ENCODE peak calls at places on chromosomes 1 and 21, in five cellular contexts. A is OCI-LY7, V is tibial nerve, S is psoas muscle, X is fibroblast of mammary gland. U is an unnamed sample.

GRCh38 chr1:84862810-84863251 is 30.2 kb downstream of the LPAR3 start:
- DNase-seq in A (no peak), S (no peak), X (no peak), V (no peak), U (peak)

GRCh38 chr1:13651279-13651678 is 48.7 kb upstream of the PRDM2 start:
- DNase-seq in S (no peak), V (no peak), A (no peak), X (peak), U (no peak)

GRCh38 chr1:175073633-175074032 is 6.0 kb downstream of the TNN start:
- DNase-seq in V (no peak), S (no peak), X (no peak), A (no peak), U (no peak)

GRCh38 chr1:184940226-184940625 is 34.1 kb downstream of the NIBAN1 start:
- DNase-seq in A (no peak), S (no peak), X (no peak), V (no peak), U (no peak)

GRCh38 chr1:52552505-52553371 is at the start of gene TUT4:
- DNase-seq in A (peak), V (peak), X (peak), S (peak), U (peak)

GRCh38 chr1:24389231-24389678 is 24.3 kb downstream of the STPG1 start:
- DNase-seq in S (no peak), X (no peak), A (no peak), V (no peak), U (no peak)

GRCh38 chr21:37658994-37659458 is 257.2 kb downstream of the KCNJ6 start:
- DNase-seq in X (peak), V (peak), S (peak), A (no peak), U (no peak)

GRCh38 chr1:197180252-197180878 is 33.9 kb upstream of the ASPM start:
- DNase-seq in S (no peak), V (no peak), A (peak), X (peak), U (peak)

GRCh38 chr1:67716800-67717199 is 31.8 kb downstream of the GADD45A start:
- DNase-seq in X (peak), V (no peak), S (no peak), A (no peak), U (no peak)

GRCh38 chr1:2372551-2373490 is 18.5 kb downstream of the MORN1 start:
- DNase-seq in A (no peak), V (no peak), X (no peak), S (no peak), U (no peak)

GRCh38 chr1:151611288-151611790 is 511 bp upstream of the SNX27 start:
- DNase-seq in S (no peak), A (no peak), V (no peak), X (peak), U (no peak)

GRCh38 chr1:101235241-101235695 is 1.6 kb upstream of the S1PR1 start:
- DNase-seq in S (no peak), A (no peak), X (no peak), V (no peak), U (no peak)

GRCh38 chr1:202154766-202155477 is 5.5 kb downstream of the PTPN7 start:
- DNase-seq in X (peak), S (no peak), V (no peak), A (peak), U (no peak)

GRCh38 chr1:201593200-201593828 is 54.4 kb downstream of the NAV1 start:
- DNase-seq in X (peak), A (no peak), V (peak), S (peak), U (no peak)

GRCh38 chr1:225539069-225539468 is 111.2 kb upstream of the LBR start:
- DNase-seq in X (peak), V (no peak), S (no peak), A (no peak), U (no peak)

GRCh38 chr21:33551664-33552063 is 8.8 kb downstream of the SON start:
- DNase-seq in V (no peak), S (no peak), X (no peak), A (no peak), U (no peak)

GRCh38 chr1:206725053-206725963 is 40.6 kb downstream of the MAPKAPK2 start:
- DNase-seq in X (peak), A (peak), V (no peak), S (no peak), U (peak)

GRCh38 chr1:71080178-71080781 is 555 bp downstream of the ZRANB2 start:
- DNase-seq in S (no peak), A (peak), X (peak), V (no peak), U (peak)

GRCh38 chr21:46316708-46317324 is 6.9 kb downstream of the C21orf58 start:
- DNase-seq in V (no peak), S (no peak), A (no peak), X (no peak), U (no peak)

GRCh38 chr1:222084996-222085395 is 343.1 kb upstream of the DUSP10 start:
- DNase-seq in A (no peak), S (no peak), V (no peak), X (peak), U (no peak)

GRCh38 chr1:100995196-100995983 is 30.2 kb downstream of the DPH5 start:
- DNase-seq in S (no peak), V (no peak), A (peak), X (no peak), U (no peak)

GRCh38 chr1:16033101-16033632 is 10.4 kb upstream of the CLCNKB start:
- DNase-seq in V (no peak), S (no peak), A (no peak), X (no peak), U (no peak)

GRCh38 chr1:38328278-38329035 is 281.9 kb upstream of the POU3F1 start:
- DNase-seq in S (no peak), X (no peak), V (no peak), A (no peak), U (no peak)

GRCh38 chr1:166258017-166258416 is 91.2 kb upstream of the FAM78B start:
- DNase-seq in A (no peak), X (no peak), S (no peak), V (no peak), U (no peak)

GRCh38 chr1:33397125-33397506 is 33.8 kb downstream of the PHC2 start:
- DNase-seq in S (no peak), A (no peak), X (no peak), V (no peak), U (no peak)

GRCh38 chr1:205976708-205977107 is 26.5 kb downstream of the RAB7B start:
- DNase-seq in S (peak), V (no peak), X (peak), A (no peak), U (no peak)

GRCh38 chr1:14894811-14895524 is 258.6 kb upstream of the TMEM51 start:
- DNase-seq in A (no peak), X (no peak), V (no peak), S (no peak), U (no peak)

GRCh38 chr1:234962340-234962989 is 166.2 kb downstream of the TOMM20 start:
- DNase-seq in X (peak), V (no peak), S (peak), A (peak), U (peak)

GRCh38 chr1:154474802-154475201 is 27.2 kb upstream of the TDRD10 start:
- DNase-seq in X (peak), S (no peak), V (peak), A (no peak), U (no peak)

GRCh38 chr1:221032616-221033342 is 153.5 kb downstream of the HLX start:
- DNase-seq in S (no peak), A (no peak), V (no peak), X (peak), U (no peak)

GRCh38 chr1:177802304-177802703 is 167.6 kb downstream of the SEC16B start:
- DNase-seq in A (no peak), V (no peak), X (no peak), S (no peak), U (no peak)

DNA sequence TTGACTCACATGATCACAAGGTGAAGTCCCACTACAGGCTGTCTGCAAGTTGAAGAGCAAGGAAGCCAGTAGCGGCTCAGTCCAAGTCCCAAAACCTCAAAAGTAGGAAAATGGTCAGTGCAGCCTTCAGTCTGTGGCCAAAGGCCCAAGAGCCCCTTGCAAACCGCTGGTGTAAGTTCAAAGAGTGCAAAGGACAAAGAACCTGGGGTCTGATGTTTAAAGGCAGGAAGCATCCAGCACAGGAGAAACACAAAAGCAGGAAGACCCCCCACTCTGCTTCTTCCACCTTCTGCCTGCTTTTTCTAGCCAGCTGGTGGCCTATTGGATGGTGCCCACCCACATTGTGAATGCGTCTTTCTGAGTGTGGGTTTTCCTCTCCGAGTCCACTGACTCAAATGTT is 2222.6 kb downstream of the MRPL39 start:
- DNase-seq in A (no peak), X (no peak), S (no peak), V (no peak), U (no peak)
- TF ChIP-seq CTCF in A (no peak), X (no peak), S (no peak), V (no peak), U (no peak)

GRCh38 chr1:47725000-47725731 is 272.0 kb downstream of the TRABD2B start:
- DNase-seq in X (no peak), A (no peak), S (no peak), V (no peak), U (peak)
- TF ChIP-seq CTCF in X (no peak), A (no peak), S (peak), V (peak), U (no peak)

DNA sequence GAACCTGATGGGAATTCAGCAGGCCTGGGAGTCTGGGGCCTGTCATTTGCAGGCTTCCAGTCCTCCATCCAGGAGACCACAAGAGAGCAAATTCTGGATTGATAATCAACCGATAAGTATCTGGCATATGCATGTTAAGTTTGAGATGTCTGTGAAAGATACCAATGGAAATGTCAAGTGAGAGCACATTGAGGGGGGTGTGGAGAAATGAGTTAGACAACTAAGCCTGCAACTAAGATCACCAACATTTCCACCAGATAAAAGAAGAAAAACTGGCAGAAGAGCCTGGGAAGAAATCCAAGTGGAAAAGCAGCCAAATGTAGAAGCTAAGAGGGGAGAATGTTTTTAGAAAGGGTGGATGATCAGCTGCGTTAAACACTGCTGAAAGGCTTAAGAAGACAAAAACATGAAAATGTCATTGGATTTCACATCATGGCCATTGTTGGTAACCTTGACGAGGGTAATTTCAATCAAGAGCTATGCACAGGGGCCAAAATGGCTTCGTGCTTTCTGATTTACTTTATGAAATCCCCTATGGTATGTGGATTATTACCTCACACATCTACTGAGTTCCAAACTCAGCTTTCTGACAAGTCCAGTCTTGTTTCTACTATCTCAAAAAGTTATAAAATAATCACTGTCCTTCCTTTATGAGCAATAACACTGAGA is 648.0 kb downstream of the PLPP3 start:
- DNase-seq in V (no peak), S (no peak), X (peak), A (no peak), U (no peak)
- TF ChIP-seq CTCF in V (no peak), S (no peak), X (no peak), A (no peak), U (no peak)

DNA sequence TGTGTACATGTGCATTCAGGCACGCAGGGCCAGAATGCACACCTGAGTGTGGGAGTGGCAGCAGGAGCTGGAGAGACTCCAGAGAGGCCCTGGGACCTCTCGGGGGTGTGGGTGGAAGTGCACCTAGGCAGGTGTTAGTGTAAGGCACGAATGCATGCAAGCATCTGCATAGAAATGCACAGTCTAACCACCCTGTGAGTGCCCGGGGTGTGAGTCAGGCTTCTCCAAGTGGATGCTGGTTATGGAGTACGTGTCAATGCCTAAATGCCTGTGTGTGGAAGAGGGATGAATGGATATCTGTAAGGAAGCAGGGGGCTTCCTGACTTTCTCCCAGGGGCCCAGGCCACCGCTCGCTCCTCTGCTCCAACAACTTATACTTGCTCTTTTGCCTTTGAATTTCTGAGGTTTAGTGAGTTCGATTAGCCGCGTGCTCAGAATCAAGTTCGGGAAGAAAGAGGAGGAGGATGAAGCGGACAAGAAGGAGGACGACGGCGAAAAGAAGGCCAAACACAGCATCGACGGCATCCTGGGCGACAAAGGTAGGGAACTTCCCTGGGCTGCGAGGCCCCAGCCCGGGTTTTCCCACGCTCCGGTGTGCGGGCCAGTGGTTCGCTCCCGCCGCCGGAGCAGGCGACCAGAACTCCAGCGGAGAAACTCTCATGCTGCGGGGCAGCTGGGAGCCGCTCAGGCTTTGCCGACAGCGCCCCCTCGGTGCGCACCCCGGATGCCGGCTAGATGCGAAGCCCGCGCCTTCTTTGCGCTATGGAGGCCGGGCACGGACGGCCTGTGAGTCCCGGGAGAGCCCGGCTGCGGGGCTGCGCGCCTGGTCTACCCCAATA is 5.4 kb downstream of the PAX7 start:
- DNase-seq in X (peak), V (no peak), S (no peak), A (no peak), U (peak)
- TF ChIP-seq CTCF in X (no peak), V (no peak), S (no peak), A (no peak), U (no peak)

GRCh38 chr1:145826030-145826429 is 2.0 kb downstream of the POLR3C start:
- DNase-seq in A (no peak), V (no peak), S (no peak), X (no peak), U (no peak)
- TF ChIP-seq CTCF in A (peak), V (no peak), S (no peak), X (peak), U (no peak)

DNA sequence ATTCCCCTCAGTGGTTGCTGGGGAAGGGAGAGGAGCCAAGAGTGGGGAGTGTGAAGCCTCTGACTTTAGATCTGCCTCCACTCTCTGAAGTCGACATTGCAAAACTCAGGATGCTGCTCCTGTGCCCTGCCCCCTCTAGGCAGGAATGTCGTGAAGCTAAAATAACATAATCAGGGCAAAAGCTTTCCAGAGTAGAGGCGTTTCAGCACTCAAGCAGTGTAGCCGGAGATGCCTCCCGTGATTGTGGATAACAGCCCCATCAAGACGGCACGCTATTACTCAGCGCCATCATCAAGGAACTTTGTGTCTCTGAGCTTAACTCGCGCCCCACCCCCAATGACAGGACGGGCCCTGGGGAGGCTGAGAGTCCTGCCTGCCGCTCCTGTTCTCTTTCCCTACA is 60.0 kb downstream of the FBXO2 start:
- DNase-seq in A (no peak), X (peak), S (no peak), V (no peak), U (no peak)
- TF ChIP-seq CTCF in A (no peak), X (no peak), S (no peak), V (no peak), U (no peak)

GRCh38 chr21:32119389-32119788 is 159.5 kb downstream of the MIS18A start:
- DNase-seq in S (no peak), V (no peak), A (no peak), X (peak), U (no peak)

GRCh38 chr21:32120231-32120630 is 158.6 kb downstream of the MIS18A start:
- DNase-seq in A (no peak), S (no peak), V (no peak), X (peak), U (no peak)

GRCh38 chr21:32122082-32122481 is 156.8 kb downstream of the MIS18A start:
- DNase-seq in S (no peak), X (no peak), V (no peak), A (no peak), U (no peak)
- TF ChIP-seq CTCF in S (no peak), X (no peak), V (no peak), A (no peak), U (no peak)

GRCh38 chr1:40161888-40162397 is 756 bp downstream of the RLF start:
- DNase-seq in V (no peak), A (no peak), X (peak), S (no peak), U (no peak)
- TF ChIP-seq CTCF in V (no peak), A (peak), X (no peak), S (no peak), U (no peak)

DNA sequence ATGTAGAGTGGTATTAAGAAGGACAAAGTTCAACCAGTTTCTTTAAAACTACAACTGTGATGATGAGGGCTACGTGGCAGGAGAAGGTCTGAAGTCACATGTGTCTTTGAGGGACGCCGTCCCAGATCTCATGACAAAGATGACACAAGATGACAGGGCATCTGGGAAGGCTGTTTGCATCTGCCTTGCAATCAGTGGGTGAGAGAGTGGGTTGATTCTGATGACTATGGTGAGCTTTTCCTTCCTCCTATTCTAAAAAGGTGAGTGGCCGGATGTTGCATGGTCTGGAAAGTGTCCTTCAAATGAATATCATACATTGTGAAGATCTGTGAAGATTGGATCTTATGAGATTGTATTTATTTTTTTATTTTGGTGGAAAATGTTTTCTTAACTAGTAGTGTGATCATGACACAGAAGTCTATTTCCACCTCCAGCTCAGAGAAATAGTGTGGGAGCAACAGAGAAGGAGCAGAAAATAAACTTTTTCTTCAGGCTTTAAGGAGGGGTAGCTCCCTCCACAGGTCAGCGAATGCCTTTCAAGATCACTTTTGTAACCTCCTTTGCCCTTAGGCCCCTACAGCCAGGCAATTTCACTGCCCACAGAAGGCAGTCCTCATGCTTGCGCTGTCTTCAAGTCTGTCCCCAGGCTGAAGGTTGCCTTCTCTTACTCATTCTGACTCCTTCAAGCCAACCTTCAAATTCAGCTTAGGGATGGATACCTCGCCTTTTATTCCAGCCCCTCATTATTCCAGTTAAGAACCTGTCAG is 75.9 kb upstream of the ATF3 start:
- DNase-seq in V (no peak), S (no peak), A (no peak), X (no peak), U (no peak)
- TF ChIP-seq CTCF in V (no peak), S (no peak), A (no peak), X (no peak), U (no peak)